ENCODE peak calls at places on chromosomes 3 and 15, in five cellular contexts. M is H9; Y is naive thymus-derived CD4-positive, alpha-beta T cell; P is prostate gland; W is mesendoderm. G is an unnamed sample.

GRCh38 chr15:69591905-69592508 is 139.4 kb downstream of the RPLP1 start:
- DNase-seq in M (no peak), Y (no peak), P (peak), W (no peak), G (no peak)

GRCh38 chr15:67690936-67691335 is 134.4 kb upstream of the SKOR1 start:
- DNase-seq in P (no peak), M (no peak), W (no peak), Y (no peak), G (no peak)

GRCh38 chr3:153277029-153277428 is 115.0 kb downstream of the RAP2B start:
- DNase-seq in P (no peak), M (no peak), W (no peak), Y (no peak), G (no peak)

GRCh38 chr3:156902916-156903315 is 76.8 kb downstream of the LEKR1 start:
- DNase-seq in W (no peak), P (no peak), Y (no peak), M (no peak), G (no peak)

GRCh38 chr3:7193271-7193670 is 332.4 kb downstream of the GRM7 start:
- DNase-seq in M (no peak), P (no peak), Y (no peak), W (no peak), G (no peak)

GRCh38 chr3:13506239-13506638 is 26.1 kb downstream of the HDAC11 start:
- DNase-seq in P (no peak), M (no peak), Y (no peak), W (no peak), G (no peak)

GRCh38 chr3:40336101-40336500 is 26.6 kb downstream of the EIF1B start:
- DNase-seq in P (no peak), M (no peak), Y (no peak), W (no peak), G (no peak)

GRCh38 chr3:18114894-18115293 is 310.2 kb downstream of the SATB1 start:
- DNase-seq in W (no peak), P (no peak), M (no peak), Y (no peak), G (no peak)

GRCh38 chr15:29322407-29322806 is 52.8 kb upstream of the NSMCE3 start:
- DNase-seq in W (peak), Y (no peak), M (no peak), P (no peak), G (no peak)

GRCh38 chr3:196632033-196632751 is 7.3 kb upstream of the NRROS start:
- DNase-seq in W (peak), P (peak), M (peak), Y (peak), G (peak)

GRCh38 chr3:123758081-123758564 is 126.0 kb downstream of the MYLK start:
- DNase-seq in W (no peak), M (no peak), Y (no peak), P (no peak), G (no peak)

GRCh38 chr3:158420654-158421396 is 150.2 kb upstream of the MLF1 start:
- DNase-seq in W (no peak), P (no peak), Y (no peak), M (no peak), G (no peak)

GRCh38 chr3:163543558-163544189 is 1534.6 kb downstream of the SI start:
- DNase-seq in Y (no peak), W (no peak), M (no peak), P (no peak), G (no peak)

GRCh38 chr3:27633224-27633545 is 88.9 kb downstream of the EOMES start:
- DNase-seq in Y (no peak), W (peak), P (no peak), M (no peak), G (no peak)

GRCh38 chr3:52039846-52040245 is 16.5 kb downstream of the DUSP7 start:
- DNase-seq in W (no peak), Y (no peak), M (no peak), P (peak), G (no peak)

GRCh38 chr3:28916713-28917499 is 364.0 kb upstream of the RBMS3 start:
- DNase-seq in P (peak), W (peak), Y (peak), M (peak), G (peak)

GRCh38 chr3:21509706-21510105 is 241.3 kb downstream of the ZNF385D start:
- DNase-seq in W (no peak), Y (no peak), P (no peak), M (no peak), G (no peak)

GRCh38 chr3:25861566-25861965 is 71.7 kb downstream of the OXSM start:
- DNase-seq in P (no peak), Y (no peak), W (no peak), M (no peak), G (no peak)

GRCh38 chr3:25863560-25863959 is 73.7 kb downstream of the OXSM start:
- DNase-seq in P (no peak), M (no peak), W (peak), Y (no peak), G (peak)

DNA sequence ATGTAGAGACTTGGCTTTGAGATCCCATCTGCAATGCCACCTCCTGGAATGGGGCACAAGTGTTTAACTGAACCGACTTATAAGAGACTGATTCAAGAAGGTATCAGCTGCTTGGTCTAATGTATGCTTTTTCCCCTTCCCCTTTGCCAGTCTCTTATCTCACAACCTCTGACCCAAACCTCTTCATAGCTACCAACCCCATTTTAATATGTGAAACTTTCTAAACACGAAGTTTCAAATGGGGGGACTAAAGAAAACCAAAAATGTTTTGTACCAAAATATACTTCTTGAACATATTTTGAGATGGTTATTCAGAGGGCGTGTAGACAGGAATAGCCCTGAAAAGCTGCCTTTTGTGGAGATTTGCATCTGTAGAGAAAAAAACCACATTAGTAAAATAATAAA is 73.1 kb downstream of the OXSM start:
- DNase-seq in Y (no peak), P (no peak), M (no peak), W (no peak), G (no peak)
- H3K27ac ChIP-seq in Y (no peak), P (no peak), M (no peak), W (no peak), G (no peak)

GRCh38 chr3:46880884-46881818 is 3.6 kb downstream of the PTH1R start:
- DNase-seq in W (peak), P (no peak), Y (no peak), M (no peak), G (no peak)
- H3K27ac ChIP-seq in W (peak), P (peak), Y (no peak), M (no peak), G (no peak)

DNA sequence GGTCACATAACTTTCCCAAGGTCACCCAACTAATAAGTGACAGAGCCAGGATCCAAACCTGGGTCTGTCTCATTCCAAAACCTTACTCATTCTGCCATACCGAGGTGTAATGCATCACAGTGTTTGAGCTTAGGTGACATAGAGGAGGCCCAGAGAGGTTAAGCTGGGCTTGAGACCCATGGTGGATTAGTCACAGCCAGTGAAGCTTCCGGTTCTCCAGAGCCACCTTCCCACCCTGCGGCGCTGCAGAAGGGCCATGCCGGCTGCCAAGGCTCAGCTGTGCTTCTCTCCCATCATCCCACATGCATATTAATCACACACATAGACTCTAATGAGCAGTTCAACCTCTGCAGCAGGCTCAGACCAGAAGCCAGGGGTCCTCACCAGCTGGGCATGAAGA is 42.2 kb downstream of the SPSB4 start:
- DNase-seq in Y (no peak), P (no peak), W (no peak), M (no peak), G (no peak)
- H3K27ac ChIP-seq in Y (no peak), P (no peak), W (no peak), M (no peak), G (no peak)

GRCh38 chr3:50314342-50314741 is 8.2 kb downstream of the HYAL2 start:
- DNase-seq in Y (no peak), P (no peak), M (no peak), W (peak), G (no peak)
- H3K27ac ChIP-seq in Y (no peak), P (no peak), M (no peak), W (peak), G (no peak)

GRCh38 chr3:185931777-185932176 is 6.0 kb downstream of the TRA2B start:
- DNase-seq in Y (no peak), M (no peak), W (no peak), P (no peak), G (no peak)
- H3K27ac ChIP-seq in Y (peak), M (no peak), W (no peak), P (no peak), G (no peak)

DNA sequence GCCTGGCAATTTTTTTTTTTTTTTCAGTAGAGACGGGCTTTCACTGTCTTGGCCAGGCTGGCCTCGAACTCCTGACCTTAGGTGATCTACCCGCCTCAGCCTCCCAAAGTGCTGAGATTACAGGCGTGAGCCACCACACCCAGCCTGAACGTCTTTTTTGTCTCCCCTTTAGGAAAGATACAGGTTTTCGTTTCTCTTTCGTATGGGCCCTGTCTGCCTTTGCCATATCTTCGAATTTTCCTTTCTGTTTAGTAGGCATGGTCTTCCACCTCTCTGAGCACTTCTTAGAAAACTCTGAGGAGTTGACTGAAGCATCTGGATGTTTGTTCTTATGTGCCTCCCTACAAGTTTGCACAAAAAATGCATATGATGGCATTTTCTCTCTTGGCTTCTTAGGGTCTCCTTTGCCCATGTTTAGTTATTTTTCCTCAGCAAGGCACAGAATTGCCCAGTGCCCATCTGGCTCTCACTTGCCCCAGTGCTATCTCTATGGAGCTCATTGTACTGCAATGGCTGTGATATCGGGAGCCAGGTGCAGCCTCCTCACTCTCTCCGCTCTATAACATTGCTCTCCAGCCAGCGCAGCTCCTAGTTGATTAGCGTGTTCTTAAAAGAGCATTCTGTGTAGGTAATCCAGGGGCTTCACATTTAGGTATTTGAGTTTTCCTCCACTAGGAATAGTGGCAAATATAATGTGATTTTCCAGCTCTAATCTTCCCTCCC is 48.0 kb downstream of the ABHD2 start:
- DNase-seq in M (no peak), Y (no peak), P (no peak), W (no peak), G (no peak)
- H3K27ac ChIP-seq in M (no peak), Y (no peak), P (peak), W (no peak), G (no peak)